ENCODE peak calls at places on chromosomes 4 and X, in six cellular contexts. X is sigmoid colon; K is BE2C; S is effector memory CD4-positive, alpha-beta T cell; M is ovary; O is CD8-positive, alpha-beta memory T cell. P is an unnamed sample.

GRCh38 chr4:151603377-151603776 is 157.4 kb downstream of the GATB start:
- DNase-seq in X (no peak), K (no peak), S (no peak), M (no peak), O (no peak), P (no peak)

GRCh38 chr4:132982151-132982550 is 166.9 kb upstream of the PCDH10 start:
- DNase-seq in X (no peak), K (no peak), S (no peak), M (no peak), O (no peak), P (peak; percentile 36)

GRCh38 chr4:79623125-79623905 is 215.3 kb upstream of the GK2 start:
- DNase-seq in X (peak; percentile 73), K (peak; percentile 10), S (no peak), M (no peak), O (no peak), P (no peak)

GRCh38 chr4:76342191-76342590 is 35.7 kb downstream of the STBD1 start:
- DNase-seq in X (no peak), K (no peak), S (no peak), M (no peak), O (no peak), P (no peak)

GRCh38 chr4:16646459-16646858 is 252.0 kb downstream of the LDB2 start:
- DNase-seq in X (no peak), K (no peak), S (no peak), M (no peak), O (no peak), P (no peak)

GRCh38 chrX:125810856-125811255 is 355.2 kb downstream of the DCAF12L2 start:
- DNase-seq in X (no peak), K (no peak), S (no peak), M (no peak), O (no peak), P (no peak)

GRCh38 chr4:36269116-36269515 is 12.3 kb upstream of the DTHD1 start:
- DNase-seq in X (no peak), K (no peak), S (peak; percentile 32), M (no peak), O (peak; percentile 60), P (no peak)

GRCh38 chr4:24884925-24885324 is 27.9 kb downstream of the CCDC149 start:
- DNase-seq in X (no peak), K (no peak), S (no peak), M (no peak), O (no peak), P (no peak)

GRCh38 chrX:66622209-66622608 is 16.7 kb downstream of the EDA2R start:
- DNase-seq in X (no peak), K (no peak), S (no peak), M (no peak), O (no peak), P (no peak)

GRCh38 chr4:1242506-1243450 is 6.2 kb downstream of the CTBP1 start:
- DNase-seq in X (peak; percentile 46), K (peak; percentile 2), S (no peak), M (no peak), O (no peak), P (no peak)

GRCh38 chr4:150518559-150518958 is 63.4 kb upstream of the MAB21L2 start:
- DNase-seq in X (no peak), K (no peak), S (no peak), M (no peak), O (no peak), P (no peak)

GRCh38 chr4:145769450-145770037 is 89.6 kb downstream of the C4orf51 start:
- DNase-seq in X (no peak), K (no peak), S (no peak), M (no peak), O (no peak), P (no peak)

GRCh38 chr4:87192155-87192919 is 28.1 kb downstream of the KLHL8 start:
- DNase-seq in X (no peak), K (no peak), S (no peak), M (no peak), O (no peak), P (no peak)

GRCh38 chr4:94588900-94589693 is 137.4 kb downstream of the PDLIM5 start:
- DNase-seq in X (no peak), K (no peak), S (no peak), M (no peak), O (no peak), P (no peak)

GRCh38 chr4:7073526-7074390 is 5.9 kb upstream of the GRPEL1 start:
- DNase-seq in X (no peak), K (peak; percentile 79), S (no peak), M (peak; percentile 61), O (no peak), P (peak; percentile 59)

GRCh38 chr4:3276961-3277360 is 15.9 kb upstream of the RGS12 start:
- DNase-seq in X (no peak), K (peak; percentile 47), S (no peak), M (no peak), O (no peak), P (no peak)

GRCh38 chr4:80094191-80094590 is 21.2 kb upstream of the ANTXR2 start:
- DNase-seq in X (no peak), K (no peak), S (no peak), M (no peak), O (no peak), P (no peak)

GRCh38 chr4:12924253-12924652 is 559.9 kb downstream of the RAB28 start:
- DNase-seq in X (no peak), K (no peak), S (no peak), M (no peak), O (no peak), P (no peak)

GRCh38 chr4:98113005-98113404 is 30.3 kb downstream of the STPG2 start:
- DNase-seq in X (no peak), K (peak; percentile 37), S (no peak), M (peak; percentile 16), O (no peak), P (no peak)

GRCh38 chrX:54030329-54030728 is 13.9 kb downstream of the PHF8 start:
- DNase-seq in X (no peak), K (no peak), S (no peak), M (no peak), O (no peak), P (no peak)

GRCh38 chrX:30637874-30638793 is 15.1 kb upstream of the GK start:
- DNase-seq in X (no peak), K (no peak), S (no peak), M (no peak), O (no peak), P (no peak)

GRCh38 chr4:15427126-15427525 is 707 bp upstream of the C1QTNF7 start:
- DNase-seq in X (no peak), K (no peak), S (no peak), M (no peak), O (no peak), P (no peak)

GRCh38 chrX:72475338-72475737 is 97.3 kb downstream of the HDAC8 start:
- DNase-seq in X (no peak), K (no peak), S (no peak), M (no peak), O (no peak), P (no peak)

GRCh38 chr4:177339794-177340374 is 30.2 kb downstream of the NEIL3 start:
- DNase-seq in X (no peak), K (no peak), S (no peak), M (no peak), O (peak; percentile 13), P (no peak)

GRCh38 chrX:151424505-151424904 is 27.5 kb downstream of the VMA21 start:
- DNase-seq in X (no peak), K (no peak), S (no peak), M (no peak), O (no peak), P (no peak)

GRCh38 chr4:162839814-162840213 is 326.9 kb downstream of the NAF1 start:
- DNase-seq in X (no peak), K (no peak), S (no peak), M (no peak), O (no peak), P (no peak)

GRCh38 chrX:19885732-19886131 is 1.7 kb downstream of the SH3KBP1 start:
- DNase-seq in X (no peak), K (no peak), S (no peak), M (no peak), O (no peak), P (no peak)
- H3K4me3 ChIP-seq in X (no peak overlapping the region), K (no peak overlapping the region), S (no peak overlapping the region), M (no peak overlapping the region), O (no peak overlapping the region), P (peak overlapping the region; percentile 55)

GRCh38 chrX:153885208-153885787 is 675 bp downstream of the L1CAM start:
- DNase-seq in X (no peak), K (no peak), S (no peak), M (no peak), O (no peak), P (no peak)
- H3K4me1 ChIP-seq in X (no peaks in the 10 kb centered on the region), K (peaks cover 27% of the 10 kb centered on the region), S (peaks cover 8% of the 10 kb centered on the region), M (no peaks in the 10 kb centered on the region), O (peaks cover 6% of the 10 kb centered on the region), P (peaks cover 5% of the 10 kb centered on the region)

DNA sequence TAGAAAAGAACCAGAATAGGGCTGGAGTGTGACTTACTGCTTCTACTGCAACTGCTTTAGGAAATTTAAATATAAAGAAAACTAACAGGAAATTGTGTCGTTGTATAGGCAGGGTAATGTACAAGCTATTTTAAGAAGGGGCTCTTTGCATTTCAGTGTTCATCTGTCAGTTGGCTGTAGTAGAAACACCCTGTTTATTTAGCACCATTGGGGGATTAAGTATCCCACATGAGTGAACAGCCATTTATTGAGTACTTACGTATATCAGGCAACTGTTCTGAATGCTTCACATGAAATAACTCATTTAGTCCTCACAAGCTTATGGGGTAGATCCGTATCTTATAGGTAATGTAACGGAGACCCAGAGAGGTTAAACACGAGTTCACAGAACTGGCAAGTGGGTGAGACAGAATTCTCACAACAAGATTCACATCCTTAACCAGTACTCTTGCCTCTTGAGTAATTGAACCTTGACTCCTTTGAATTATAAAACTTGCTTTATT is 23.9 kb downstream of the STIM2 start:
- DNase-seq in X (no peak), K (no peak), S (no peak), M (no peak), O (peak; percentile 65), P (no peak)
- H3K4me3 ChIP-seq in X (no peak overlapping the region), K (no peak overlapping the region), S (peak overlapping the region; percentile 7), M (no peak overlapping the region), O (peak overlapping the region; percentile 48), P (no peak overlapping the region)

GRCh38 chr4:108094131-108094530 is 74.6 kb downstream of the LEF1 start:
- DNase-seq in X (no peak), K (no peak), S (no peak), M (no peak), O (no peak), P (no peak)

GRCh38 chr4:108094923-108095482 is 73.7 kb downstream of the LEF1 start:
- DNase-seq in X (no peak), K (no peak), S (no peak), M (no peak), O (peak; percentile 33), P (no peak)

GRCh38 chr4:108100827-108101226 is 67.9 kb downstream of the LEF1 start:
- DNase-seq in X (no peak), K (no peak), S (no peak), M (no peak), O (no peak), P (no peak)

GRCh38 chr4:108099838-108100237 is 68.9 kb downstream of the LEF1 start:
- DNase-seq in X (no peak), K (no peak), S (no peak), M (no peak), O (no peak), P (no peak)

DNA sequence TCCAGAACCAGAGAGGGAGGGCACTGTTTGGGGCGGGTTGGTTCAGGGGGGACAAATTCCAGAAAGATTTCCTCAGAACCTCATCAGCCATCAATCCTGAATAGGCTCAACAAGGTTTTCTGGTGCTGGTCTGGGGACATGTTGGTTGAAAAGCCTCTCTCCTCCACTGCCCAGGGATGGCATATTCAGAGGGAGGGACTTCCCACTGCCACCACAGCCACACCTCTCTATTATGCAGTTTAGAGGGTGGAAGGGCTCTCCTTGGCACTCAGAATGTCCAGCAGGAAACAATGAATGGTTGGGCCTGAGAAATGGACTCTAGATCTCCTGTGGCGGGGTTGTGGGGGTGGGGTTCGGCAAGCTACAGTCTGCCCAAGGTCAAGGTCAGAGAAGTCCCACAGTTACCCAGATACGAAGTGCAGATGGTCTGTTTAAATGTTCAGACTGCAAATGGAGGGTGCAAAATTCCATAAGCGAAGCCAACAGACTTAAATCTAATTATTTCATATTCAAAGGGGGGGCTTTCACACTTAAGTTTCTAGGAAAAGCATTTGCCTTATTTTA is 70.7 kb downstream of the LEF1 start:
- DNase-seq in X (no peak), K (no peak), S (no peak), M (no peak), O (no peak), P (no peak)
- H3K4me1 ChIP-seq in X (no peaks in the 10 kb centered on the region), K (no peaks in the 10 kb centered on the region), S (peaks cover 37% of the 10 kb centered on the region), M (no peaks in the 10 kb centered on the region), O (peaks cover 90% of the 10 kb centered on the region), P (no peaks in the 10 kb centered on the region)

P was measured in NT2/D1.